ENCODE peak calls at places on chromosomes 11 and 22, in nine cellular contexts. X is CD8-positive, alpha-beta memory T cell; U is CD8-positive, alpha-beta T cell; E is left ventricle myocardium inferior; C is CD4-positive, alpha-beta memory T cell; H is SJSA1; V is GM23248; Q is adrenal gland; N is Panc1. K is an unnamed sample.
A peak's percentile ranks its signal among the peaks of the same experiment; 100 is the strongest.

GRCh38 chr11:93517041-93517440 is 26.1 kb downstream of the SMCO4 start:
- DNase-seq in X (no peak), U (no peak), E (no peak), C (no peak), H (no peak), V (no peak), Q (no peak), N (no peak), K (no peak)

GRCh38 chr22:37848587-37849088 is 581 bp upstream of the EIF3L start:
- DNase-seq in X (no peak), U (peak; percentile 12), E (no peak), C (peak; percentile 32), H (no peak), V (peak; percentile 76), Q (no peak), N (no peak), K (no peak)

GRCh38 chr11:108241370-108242037 is 18.6 kb downstream of the ATM start:
- DNase-seq in X (no peak), U (no peak), E (no peak), C (no peak), H (no peak), V (no peak), Q (no peak), N (no peak), K (no peak)

GRCh38 chr11:132349806-132350733 is 979.7 kb downstream of the NTM start:
- DNase-seq in X (no peak), U (no peak), E (no peak), C (no peak), H (no peak), V (no peak), Q (no peak), N (no peak), K (no peak)

GRCh38 chr11:132142102-132142501 is 771.7 kb downstream of the NTM start:
- DNase-seq in X (no peak), U (no peak), E (no peak), C (no peak), H (no peak), V (no peak), Q (no peak), N (no peak), K (no peak)

GRCh38 chr22:26894362-26894761 is 237.0 kb downstream of the MIAT start:
- DNase-seq in X (no peak), U (no peak), E (no peak), C (no peak), H (no peak), V (peak; percentile 64), Q (no peak), N (no peak), K (no peak)

GRCh38 chr11:121478895-121479281 is 26.1 kb upstream of the SORL1-AS1 start:
- DNase-seq in X (no peak), U (no peak), E (no peak), C (no peak), H (no peak), V (no peak), Q (no peak), N (no peak), K (no peak)

GRCh38 chr22:37334461-37334858 is 52.2 kb downstream of the CYTH4 start:
- DNase-seq in X (no peak), U (no peak), E (no peak), C (no peak), H (no peak), V (no peak), Q (no peak), N (no peak), K (no peak)

GRCh38 chr11:118895093-118896039 is 11.7 kb downstream of the CXCR5 start:
- DNase-seq in X (peak; percentile 55), U (peak; percentile 80), E (no peak), C (peak; percentile 80), H (no peak), V (no peak), Q (no peak), N (no peak), K (no peak)

GRCh38 chr11:118894192-118894591 is 10.5 kb downstream of the CXCR5 start:
- DNase-seq in X (no peak), U (no peak), E (no peak), C (no peak), H (no peak), V (no peak), Q (no peak), N (no peak), K (no peak)

GRCh38 chr11:118892515-118892914 is 8.8 kb downstream of the CXCR5 start:
- DNase-seq in X (no peak), U (peak; percentile 69), E (no peak), C (peak; percentile 71), H (no peak), V (peak; percentile 0), Q (no peak), N (no peak), K (no peak)

GRCh38 chr11:118893662-118894061 is 10.0 kb downstream of the CXCR5 start:
- DNase-seq in X (no peak), U (no peak), E (no peak), C (no peak), H (no peak), V (no peak), Q (no peak), N (no peak), K (no peak)

DNA sequence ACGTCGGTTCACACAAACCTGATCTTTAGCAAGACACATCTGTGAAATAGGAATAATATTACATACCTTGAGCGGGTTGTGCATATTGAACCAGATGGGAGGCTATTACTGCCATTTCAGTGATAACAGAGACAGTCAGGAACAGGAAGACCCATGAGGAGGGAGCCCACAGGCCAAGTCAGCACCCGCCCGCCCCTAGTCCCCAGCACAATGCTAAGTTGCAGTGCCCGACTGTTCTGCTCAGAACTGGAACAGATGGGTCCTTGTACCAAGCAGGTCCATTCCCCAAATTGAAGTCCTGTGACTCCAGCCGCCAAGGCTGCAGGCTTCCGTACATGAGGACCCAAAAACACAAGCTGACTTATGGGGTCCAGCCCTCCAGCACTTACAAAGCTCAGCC is 9.3 kb downstream of the CXCR5 start:
- DNase-seq in X (no peak), U (no peak), E (no peak), C (no peak), H (no peak), V (peak; percentile 0), Q (no peak), N (no peak), K (no peak)
- H3K4me3 ChIP-seq in X (peak overlapping the region; percentile 59), U (peak overlapping the region; percentile 24), E (no peak overlapping the region), C (peak overlapping the region; percentile 38), H (no peak overlapping the region), V (no peak overlapping the region), Q (no peak overlapping the region), N (no peak overlapping the region), K (no peak overlapping the region)

DNA sequence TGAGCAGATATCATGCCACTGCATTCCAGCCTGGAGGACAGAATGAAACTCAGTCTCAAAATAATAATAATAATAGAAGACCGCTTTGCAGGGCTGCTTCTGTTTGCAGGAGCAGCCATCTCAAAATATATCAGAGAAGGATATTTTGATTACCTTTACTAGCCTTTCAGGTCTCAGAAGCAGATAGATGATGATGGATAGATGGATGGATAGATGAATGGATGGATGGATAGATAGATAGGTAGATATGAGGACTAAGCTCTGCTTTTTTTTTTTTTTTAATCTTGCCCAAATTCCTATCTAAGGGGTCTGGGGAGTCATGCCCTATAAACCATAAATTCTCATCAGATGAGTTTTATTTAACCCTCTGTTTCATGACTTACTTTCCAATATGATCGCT is 18.5 kb downstream of the APOBEC3H start:
- DNase-seq in X (no peak), U (no peak), E (no peak), C (no peak), H (no peak), V (no peak), Q (no peak), N (no peak), K (no peak)
- H3K27me3 ChIP-seq in X (no peaks in the 10 kb centered on the region), U (no peaks in the 10 kb centered on the region), E (peaks cover 52% of the 10 kb centered on the region), C (no peaks in the 10 kb centered on the region), H (peaks cover 13% of the 10 kb centered on the region), V (peaks cover 22% of the 10 kb centered on the region), Q (no peaks in the 10 kb centered on the region), N (no peaks in the 10 kb centered on the region), K (no peaks in the 10 kb centered on the region)

GRCh38 chr22:46779651-46780050 is 17.2 kb downstream of the TBC1D22A start:
- DNase-seq in X (no peak), U (no peak), E (no peak), C (no peak), H (no peak), V (no peak), Q (no peak), N (no peak), K (no peak)
- H3K4me1 ChIP-seq in X (peaks cover 39% of the 10 kb centered on the region), U (peaks cover 37% of the 10 kb centered on the region), E (peaks cover 38% of the 10 kb centered on the region), C (peaks cover 43% of the 10 kb centered on the region), H (no peaks in the 10 kb centered on the region), V (peaks cover 5% of the 10 kb centered on the region), Q (peaks cover 31% of the 10 kb centered on the region), N (peaks cover 38% of the 10 kb centered on the region), K (peaks cover 3% of the 10 kb centered on the region)

GRCh38 chr11:9264381-9265210 is 554 bp downstream of the DENND5A start:
- DNase-seq in X (no peak), U (peak; percentile 32), E (peak; percentile 51), C (peak; percentile 12), H (peak; percentile 67), V (peak; percentile 93), Q (peak; percentile 62), N (no peak), K (no peak)

GRCh38 chr11:9266926-9267325 is 1.8 kb upstream of the DENND5A start:
- DNase-seq in X (no peak), U (no peak), E (no peak), C (no peak), H (no peak), V (no peak), Q (no peak), N (no peak), K (no peak)

GRCh38 chr11:9265211-9266131 is at the start of gene DENND5A:
- DNase-seq in X (peak; percentile 37), U (peak; percentile 58), E (peak; percentile 88), C (peak; percentile 32), H (peak; percentile 85), V (peak; percentile 94), Q (peak; percentile 90), N (peak; percentile 27), K (no peak)

GRCh38 chr11:9266132-9266736 is 1.1 kb upstream of the DENND5A start:
- DNase-seq in X (no peak), U (no peak), E (no peak), C (no peak), H (no peak), V (no peak), Q (no peak), N (no peak), K (no peak)

DNA sequence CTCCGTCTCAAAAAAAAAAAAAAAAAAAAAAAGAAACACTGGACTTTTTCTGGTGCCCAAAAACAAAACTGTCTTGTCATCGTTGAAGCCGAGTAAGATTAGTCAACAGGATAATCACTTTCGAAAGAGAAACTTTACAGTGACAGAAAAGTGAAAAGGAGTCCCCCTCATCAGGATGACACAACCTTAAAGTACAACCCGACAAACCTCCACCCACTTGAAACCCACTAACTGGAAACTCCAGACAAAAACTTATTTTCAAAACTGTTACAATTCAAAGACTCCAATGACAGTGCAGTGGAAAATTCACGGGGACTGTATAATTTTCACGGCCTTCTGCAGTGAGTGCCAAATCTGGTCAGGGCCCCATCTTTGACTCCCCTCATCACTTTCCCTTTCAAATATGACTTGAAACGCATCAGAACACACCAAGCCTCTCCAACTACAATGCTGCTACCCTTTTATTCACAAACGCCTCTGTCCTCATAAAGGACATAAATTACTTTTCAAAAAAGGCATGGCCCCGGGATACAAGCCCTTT is 1.2 kb downstream of the DENND5A start:
- DNase-seq in X (no peak), U (peak; percentile 22), E (no peak), C (peak; percentile 43), H (no peak), V (peak; percentile 68), Q (no peak), N (no peak), K (no peak)
- H3K4me3 ChIP-seq in X (peak overlapping the region; percentile 81), U (peak overlapping the region; percentile 79), E (peak overlapping the region; percentile 99), C (peak overlapping the region; percentile 76), H (peak overlapping the region; percentile 76), V (peak overlapping the region; percentile 79), Q (peak overlapping the region; percentile 50), N (peak overlapping the region; percentile 74), K (peak overlapping the region; percentile 64)

GRCh38 chr11:5004429-5005274 is 10.0 kb downstream of the OR51L1 start:
- DNase-seq in X (no peak), U (no peak), E (peak; percentile 41), C (no peak), H (peak; percentile 43), V (peak; percentile 75), Q (peak; percentile 38), N (peak; percentile 52), K (no peak)
- H3K27me3 ChIP-seq in X (no peaks in the 10 kb centered on the region), U (no peaks in the 10 kb centered on the region), E (no peaks in the 10 kb centered on the region), C (no peaks in the 10 kb centered on the region), H (peaks cover 6% of the 10 kb centered on the region), V (peaks cover 6% of the 10 kb centered on the region), Q (no peaks in the 10 kb centered on the region), N (no peaks in the 10 kb centered on the region), K (no peaks in the 10 kb centered on the region)

K was measured in iPS DF 6.9.